ENCODE peak calls at places on chromosomes 5 and 9, in four cellular contexts. One of them, this sample, is unnamed.
A peak's percentile ranks its signal among the peaks of the same experiment; 100 is the strongest.

GRCh38 chr5:175576591-175576990 is 81.3 kb upstream of the HRH2 start:
- DNase-seq in NCI-H2081: no peak
- DNase-seq in aorta: no peak
- DNase-seq in activated T-cell treated with anti-CD3 and anti-CD28 coated beads, Interleukin-2, amount 50 U/mL, for 48 hours: no peak
- DNase-seq in this sample: no peak

GRCh38 chr5:141547488-141547887 is 58.6 kb downstream of the PCDHGC5 start:
- DNase-seq in NCI-H2081: no peak
- DNase-seq in aorta: no peak
- DNase-seq in activated T-cell treated with anti-CD3 and anti-CD28 coated beads, Interleukin-2, amount 50 U/mL, for 48 hours: no peak
- DNase-seq in this sample: no peak

GRCh38 chr5:124060413-124061095 is 548.6 kb downstream of the CSNK1G3 start:
- DNase-seq in NCI-H2081: peak; percentile 60
- DNase-seq in aorta: no peak
- DNase-seq in activated T-cell treated with anti-CD3 and anti-CD28 coated beads, Interleukin-2, amount 50 U/mL, for 48 hours: no peak
- DNase-seq in this sample: no peak

GRCh38 chr5:108747111-108748009 is at the start of gene FER:
- DNase-seq in NCI-H2081: no peak
- DNase-seq in aorta: no peak
- DNase-seq in activated T-cell treated with anti-CD3 and anti-CD28 coated beads, Interleukin-2, amount 50 U/mL, for 48 hours: no peak
- DNase-seq in this sample: peak; percentile 23

GRCh38 chr5:42632501-42632900 is 124.1 kb upstream of the CCDC152 start:
- DNase-seq in NCI-H2081: no peak
- DNase-seq in aorta: no peak
- DNase-seq in activated T-cell treated with anti-CD3 and anti-CD28 coated beads, Interleukin-2, amount 50 U/mL, for 48 hours: no peak
- DNase-seq in this sample: no peak

GRCh38 chr5:1279443-1280151 is 15.3 kb downstream of the TERT start:
- DNase-seq in NCI-H2081: no peak
- DNase-seq in aorta: peak; percentile 68
- DNase-seq in activated T-cell treated with anti-CD3 and anti-CD28 coated beads, Interleukin-2, amount 50 U/mL, for 48 hours: no peak
- DNase-seq in this sample: no peak

GRCh38 chr9:81890104-81890503 is 38.1 kb upstream of the SPATA31D4 start:
- DNase-seq in NCI-H2081: no peak
- DNase-seq in aorta: no peak
- DNase-seq in activated T-cell treated with anti-CD3 and anti-CD28 coated beads, Interleukin-2, amount 50 U/mL, for 48 hours: no peak
- DNase-seq in this sample: no peak

GRCh38 chr9:136169495-136169894 is 35.4 kb downstream of the LHX3 start:
- DNase-seq in NCI-H2081: no peak
- DNase-seq in aorta: no peak
- DNase-seq in activated T-cell treated with anti-CD3 and anti-CD28 coated beads, Interleukin-2, amount 50 U/mL, for 48 hours: no peak
- DNase-seq in this sample: no peak

GRCh38 chr9:677461-678097 is 163.9 kb upstream of the DMRT1 start:
- DNase-seq in NCI-H2081: no peak
- DNase-seq in aorta: no peak
- DNase-seq in activated T-cell treated with anti-CD3 and anti-CD28 coated beads, Interleukin-2, amount 50 U/mL, for 48 hours: no peak
- DNase-seq in this sample: no peak

GRCh38 chr9:77933019-77933418 is 98.6 kb downstream of the GNAQ start:
- DNase-seq in NCI-H2081: no peak
- DNase-seq in aorta: no peak
- DNase-seq in activated T-cell treated with anti-CD3 and anti-CD28 coated beads, Interleukin-2, amount 50 U/mL, for 48 hours: no peak
- DNase-seq in this sample: no peak

GRCh38 chr9:34139477-34140146 is 13.1 kb upstream of the DCAF12 start:
- DNase-seq in NCI-H2081: peak; percentile 20
- DNase-seq in aorta: no peak
- DNase-seq in activated T-cell treated with anti-CD3 and anti-CD28 coated beads, Interleukin-2, amount 50 U/mL, for 48 hours: no peak
- DNase-seq in this sample: no peak

GRCh38 chr5:179273441-179274145 is 71.7 kb downstream of the ADAMTS2 start:
- DNase-seq in NCI-H2081: no peak
- DNase-seq in aorta: peak; percentile 63
- DNase-seq in activated T-cell treated with anti-CD3 and anti-CD28 coated beads, Interleukin-2, amount 50 U/mL, for 48 hours: no peak
- DNase-seq in this sample: no peak

GRCh38 chr9:6355728-6356127 is 27.6 kb downstream of the TPD52L3 start:
- DNase-seq in NCI-H2081: no peak
- DNase-seq in aorta: no peak
- DNase-seq in activated T-cell treated with anti-CD3 and anti-CD28 coated beads, Interleukin-2, amount 50 U/mL, for 48 hours: no peak
- DNase-seq in this sample: no peak

GRCh38 chr5:96067902-96068614 is 106.4 kb upstream of the ELL2 start:
- DNase-seq in NCI-H2081: no peak
- DNase-seq in aorta: no peak
- DNase-seq in activated T-cell treated with anti-CD3 and anti-CD28 coated beads, Interleukin-2, amount 50 U/mL, for 48 hours: peak; percentile 35
- DNase-seq in this sample: peak; percentile 33

GRCh38 chr5:78979899-78980298 is 5.2 kb downstream of the ARSB start:
- DNase-seq in NCI-H2081: no peak
- DNase-seq in aorta: no peak
- DNase-seq in activated T-cell treated with anti-CD3 and anti-CD28 coated beads, Interleukin-2, amount 50 U/mL, for 48 hours: no peak
- DNase-seq in this sample: no peak

GRCh38 chr5:81856948-81857928 is 106.3 kb upstream of the SSBP2 start:
- DNase-seq in NCI-H2081: peak; percentile 86
- DNase-seq in aorta: peak; percentile 81
- DNase-seq in activated T-cell treated with anti-CD3 and anti-CD28 coated beads, Interleukin-2, amount 50 U/mL, for 48 hours: no peak
- DNase-seq in this sample: no peak

GRCh38 chr9:138044485-138045383 is 167.2 kb downstream of the CACNA1B start:
- DNase-seq in NCI-H2081: no peak
- DNase-seq in aorta: no peak
- DNase-seq in activated T-cell treated with anti-CD3 and anti-CD28 coated beads, Interleukin-2, amount 50 U/mL, for 48 hours: no peak
- DNase-seq in this sample: no peak

GRCh38 chr5:159419567-159419966 is 89.3 kb upstream of the IL12B start:
- DNase-seq in NCI-H2081: no peak
- DNase-seq in aorta: no peak
- DNase-seq in activated T-cell treated with anti-CD3 and anti-CD28 coated beads, Interleukin-2, amount 50 U/mL, for 48 hours: no peak
- DNase-seq in this sample: peak; percentile 27

GRCh38 chr5:35063386-35063785 is 15.6 kb upstream of the AGXT2 start:
- DNase-seq in NCI-H2081: no peak
- DNase-seq in aorta: no peak
- DNase-seq in activated T-cell treated with anti-CD3 and anti-CD28 coated beads, Interleukin-2, amount 50 U/mL, for 48 hours: no peak
- DNase-seq in this sample: no peak

GRCh38 chr9:133533878-133534277 is 626 bp upstream of the ADAMTSL2 start:
- DNase-seq in NCI-H2081: no peak
- DNase-seq in aorta: no peak
- DNase-seq in activated T-cell treated with anti-CD3 and anti-CD28 coated beads, Interleukin-2, amount 50 U/mL, for 48 hours: no peak
- DNase-seq in this sample: no peak

GRCh38 chr5:135332519-135333150 is 66.4 kb downstream of the MACROH2A1 start:
- DNase-seq in NCI-H2081: peak; percentile 24
- DNase-seq in aorta: no peak
- DNase-seq in activated T-cell treated with anti-CD3 and anti-CD28 coated beads, Interleukin-2, amount 50 U/mL, for 48 hours: no peak
- DNase-seq in this sample: no peak

GRCh38 chr9:132006657-132007370 is 72.9 kb downstream of the MED27 start:
- DNase-seq in NCI-H2081: peak; percentile 91
- DNase-seq in aorta: no peak
- DNase-seq in activated T-cell treated with anti-CD3 and anti-CD28 coated beads, Interleukin-2, amount 50 U/mL, for 48 hours: peak; percentile 44
- DNase-seq in this sample: no peak

GRCh38 chr5:76104027-76104426 is 20.8 kb downstream of the SV2C start:
- DNase-seq in NCI-H2081: no peak
- DNase-seq in aorta: no peak
- DNase-seq in activated T-cell treated with anti-CD3 and anti-CD28 coated beads, Interleukin-2, amount 50 U/mL, for 48 hours: peak; percentile 34
- DNase-seq in this sample: peak; percentile 34

GRCh38 chr9:33168941-33169544 is 1.9 kb upstream of the B4GALT1 start:
- DNase-seq in NCI-H2081: no peak
- DNase-seq in aorta: no peak
- DNase-seq in activated T-cell treated with anti-CD3 and anti-CD28 coated beads, Interleukin-2, amount 50 U/mL, for 48 hours: no peak
- DNase-seq in this sample: no peak

GRCh38 chr9:112913326-112913725 is 22.6 kb upstream of the SLC46A2 start:
- DNase-seq in NCI-H2081: no peak
- DNase-seq in aorta: no peak
- DNase-seq in activated T-cell treated with anti-CD3 and anti-CD28 coated beads, Interleukin-2, amount 50 U/mL, for 48 hours: no peak
- DNase-seq in this sample: no peak

GRCh38 chr9:38278457-38278856 is 114.0 kb upstream of the ALDH1B1 start:
- DNase-seq in NCI-H2081: no peak
- DNase-seq in aorta: no peak
- DNase-seq in activated T-cell treated with anti-CD3 and anti-CD28 coated beads, Interleukin-2, amount 50 U/mL, for 48 hours: no peak
- DNase-seq in this sample: no peak

GRCh38 chr5:1375871-1376850 is 31.3 kb upstream of the CLPTM1L start:
- DNase-seq in NCI-H2081: no peak
- DNase-seq in aorta: peak; percentile 42
- DNase-seq in activated T-cell treated with anti-CD3 and anti-CD28 coated beads, Interleukin-2, amount 50 U/mL, for 48 hours: no peak
- DNase-seq in this sample: no peak

GRCh38 chr5:150057996-150058395 is 28.4 kb downstream of the CSF1R start:
- DNase-seq in NCI-H2081: no peak
- DNase-seq in aorta: no peak
- DNase-seq in activated T-cell treated with anti-CD3 and anti-CD28 coated beads, Interleukin-2, amount 50 U/mL, for 48 hours: no peak
- DNase-seq in this sample: no peak

GRCh38 chr5:170296935-170297588 is 515 bp downstream of the LCP2 start:
- DNase-seq in NCI-H2081: no peak
- DNase-seq in aorta: no peak
- DNase-seq in activated T-cell treated with anti-CD3 and anti-CD28 coated beads, Interleukin-2, amount 50 U/mL, for 48 hours: no peak
- DNase-seq in this sample: no peak

GRCh38 chr5:36874465-36874864 is 2.1 kb upstream of the NIPBL start:
- DNase-seq in NCI-H2081: peak; percentile 86
- DNase-seq in aorta: no peak
- DNase-seq in activated T-cell treated with anti-CD3 and anti-CD28 coated beads, Interleukin-2, amount 50 U/mL, for 48 hours: no peak
- DNase-seq in this sample: no peak

GRCh38 chr5:173627860-173628392 is 11.5 kb upstream of the BOD1 start:
- DNase-seq in NCI-H2081: no peak
- DNase-seq in aorta: no peak
- DNase-seq in activated T-cell treated with anti-CD3 and anti-CD28 coated beads, Interleukin-2, amount 50 U/mL, for 48 hours: no peak
- DNase-seq in this sample: no peak

GRCh38 chr5:37247496-37247895 is 1.7 kb downstream of the CPLANE1 start:
- DNase-seq in NCI-H2081: no peak
- DNase-seq in aorta: no peak
- DNase-seq in activated T-cell treated with anti-CD3 and anti-CD28 coated beads, Interleukin-2, amount 50 U/mL, for 48 hours: no peak
- DNase-seq in this sample: no peak

GRCh38 chr5:146426853-146427618 is 20.1 kb upstream of the TCERG1 start:
- DNase-seq in NCI-H2081: peak; percentile 40
- DNase-seq in aorta: no peak
- DNase-seq in activated T-cell treated with anti-CD3 and anti-CD28 coated beads, Interleukin-2, amount 50 U/mL, for 48 hours: no peak
- DNase-seq in this sample: no peak

This sample was measured in stimulated activated naive CD8-positive, alpha-beta T cell treated with anti-CD3 and anti-CD28 coated beads, Interleukin-15, Interleukin-2, amounts not matched to agents 100 U/mL and 50 U/mL, for 24 hours.